ENCODE peak calls at places on chromosomes 2 and 18, in ten cellular contexts. One of them, this sample, is unnamed.

GRCh38 chr2:101193038-101193437 is 41.9 kb upstream of the TBC1D8 start:
- DNase-seq in skeletal muscle cell: no peak
- DNase-seq in NAMALWA: no peak
- DNase-seq in activated CD4-positive, alpha-beta T cell treated with anti-CD3 and anti-CD28 coated beads, Interleukin-2, amount 50 U/mL, for 24 hours: no peak
- DNase-seq in cardiac fibroblast: no peak
- DNase-seq in AG08396: no peak
- DNase-seq in H54: no peak
- DNase-seq in AG08395: no peak
- DNase-seq in stimulated activated CD4-positive, alpha-beta T cell treated with anti-CD3 and anti-CD28 coated beads, Interleukin-1b, Interleukin-23, amount 100 ng/mL, for 4 hours: no peak
- DNase-seq in adrenal gland: no peak
- DNase-seq in this sample: no peak

GRCh38 chr2:152594022-152594712 is 123.1 kb downstream of the PRPF40A start:
- DNase-seq in skeletal muscle cell: no peak
- DNase-seq in NAMALWA: no peak
- DNase-seq in activated CD4-positive, alpha-beta T cell treated with anti-CD3 and anti-CD28 coated beads, Interleukin-2, amount 50 U/mL, for 24 hours: no peak
- DNase-seq in cardiac fibroblast: no peak
- DNase-seq in AG08396: no peak
- DNase-seq in H54: no peak
- DNase-seq in AG08395: peak
- DNase-seq in stimulated activated CD4-positive, alpha-beta T cell treated with anti-CD3 and anti-CD28 coated beads, Interleukin-1b, Interleukin-23, amount 100 ng/mL, for 4 hours: no peak
- DNase-seq in adrenal gland: peak
- DNase-seq in this sample: no peak

GRCh38 chr18:9539283-9539682 is 64.0 kb downstream of the RALBP1 start:
- DNase-seq in skeletal muscle cell: peak
- DNase-seq in NAMALWA: no peak
- DNase-seq in activated CD4-positive, alpha-beta T cell treated with anti-CD3 and anti-CD28 coated beads, Interleukin-2, amount 50 U/mL, for 24 hours: no peak
- DNase-seq in cardiac fibroblast: peak
- DNase-seq in AG08396: peak
- DNase-seq in H54: peak
- DNase-seq in AG08395: no peak
- DNase-seq in stimulated activated CD4-positive, alpha-beta T cell treated with anti-CD3 and anti-CD28 coated beads, Interleukin-1b, Interleukin-23, amount 100 ng/mL, for 4 hours: no peak
- DNase-seq in adrenal gland: no peak
- DNase-seq in this sample: no peak

GRCh38 chr2:226477221-226478120 is 322.1 kb downstream of the IRS1 start:
- DNase-seq in skeletal muscle cell: no peak
- DNase-seq in NAMALWA: no peak
- DNase-seq in activated CD4-positive, alpha-beta T cell treated with anti-CD3 and anti-CD28 coated beads, Interleukin-2, amount 50 U/mL, for 24 hours: no peak
- DNase-seq in cardiac fibroblast: peak
- DNase-seq in AG08396: no peak
- DNase-seq in H54: no peak
- DNase-seq in AG08395: no peak
- DNase-seq in stimulated activated CD4-positive, alpha-beta T cell treated with anti-CD3 and anti-CD28 coated beads, Interleukin-1b, Interleukin-23, amount 100 ng/mL, for 4 hours: no peak
- DNase-seq in adrenal gland: no peak
- DNase-seq in this sample: no peak

GRCh38 chr2:9228088-9228751 is 21.6 kb downstream of the ASAP2 start:
- DNase-seq in skeletal muscle cell: no peak
- DNase-seq in NAMALWA: no peak
- DNase-seq in activated CD4-positive, alpha-beta T cell treated with anti-CD3 and anti-CD28 coated beads, Interleukin-2, amount 50 U/mL, for 24 hours: no peak
- DNase-seq in cardiac fibroblast: peak
- DNase-seq in AG08396: peak
- DNase-seq in H54: no peak
- DNase-seq in AG08395: peak
- DNase-seq in stimulated activated CD4-positive, alpha-beta T cell treated with anti-CD3 and anti-CD28 coated beads, Interleukin-1b, Interleukin-23, amount 100 ng/mL, for 4 hours: no peak
- DNase-seq in adrenal gland: no peak
- DNase-seq in this sample: no peak

GRCh38 chr2:118845005-118845842 is 2.2 kb downstream of the EN1 start:
- DNase-seq in skeletal muscle cell: no peak
- DNase-seq in NAMALWA: no peak
- DNase-seq in activated CD4-positive, alpha-beta T cell treated with anti-CD3 and anti-CD28 coated beads, Interleukin-2, amount 50 U/mL, for 24 hours: no peak
- DNase-seq in cardiac fibroblast: no peak
- DNase-seq in AG08396: no peak
- DNase-seq in H54: no peak
- DNase-seq in AG08395: no peak
- DNase-seq in stimulated activated CD4-positive, alpha-beta T cell treated with anti-CD3 and anti-CD28 coated beads, Interleukin-1b, Interleukin-23, amount 100 ng/mL, for 4 hours: no peak
- DNase-seq in adrenal gland: no peak
- DNase-seq in this sample: no peak

GRCh38 chr2:16223481-16224177 is 283.3 kb downstream of the MYCN start:
- DNase-seq in skeletal muscle cell: no peak
- DNase-seq in NAMALWA: no peak
- DNase-seq in activated CD4-positive, alpha-beta T cell treated with anti-CD3 and anti-CD28 coated beads, Interleukin-2, amount 50 U/mL, for 24 hours: no peak
- DNase-seq in cardiac fibroblast: no peak
- DNase-seq in AG08396: no peak
- DNase-seq in H54: no peak
- DNase-seq in AG08395: no peak
- DNase-seq in stimulated activated CD4-positive, alpha-beta T cell treated with anti-CD3 and anti-CD28 coated beads, Interleukin-1b, Interleukin-23, amount 100 ng/mL, for 4 hours: no peak
- DNase-seq in adrenal gland: no peak
- DNase-seq in this sample: no peak

GRCh38 chr2:14601070-14601770 is 31.3 kb upstream of the LRATD1 start:
- DNase-seq in skeletal muscle cell: no peak
- DNase-seq in NAMALWA: no peak
- DNase-seq in activated CD4-positive, alpha-beta T cell treated with anti-CD3 and anti-CD28 coated beads, Interleukin-2, amount 50 U/mL, for 24 hours: no peak
- DNase-seq in cardiac fibroblast: no peak
- DNase-seq in AG08396: no peak
- DNase-seq in H54: no peak
- DNase-seq in AG08395: no peak
- DNase-seq in stimulated activated CD4-positive, alpha-beta T cell treated with anti-CD3 and anti-CD28 coated beads, Interleukin-1b, Interleukin-23, amount 100 ng/mL, for 4 hours: no peak
- DNase-seq in adrenal gland: no peak
- DNase-seq in this sample: no peak

GRCh38 chr2:102120261-102121259 is 22.0 kb upstream of the IL1R1 start:
- DNase-seq in skeletal muscle cell: no peak
- DNase-seq in NAMALWA: no peak
- DNase-seq in activated CD4-positive, alpha-beta T cell treated with anti-CD3 and anti-CD28 coated beads, Interleukin-2, amount 50 U/mL, for 24 hours: no peak
- DNase-seq in cardiac fibroblast: no peak
- DNase-seq in AG08396: no peak
- DNase-seq in H54: no peak
- DNase-seq in AG08395: no peak
- DNase-seq in stimulated activated CD4-positive, alpha-beta T cell treated with anti-CD3 and anti-CD28 coated beads, Interleukin-1b, Interleukin-23, amount 100 ng/mL, for 4 hours: no peak
- DNase-seq in adrenal gland: no peak
- DNase-seq in this sample: no peak

GRCh38 chr18:53798516-53798915 is 426.0 kb downstream of the MBD2 start:
- DNase-seq in skeletal muscle cell: no peak
- DNase-seq in NAMALWA: no peak
- DNase-seq in activated CD4-positive, alpha-beta T cell treated with anti-CD3 and anti-CD28 coated beads, Interleukin-2, amount 50 U/mL, for 24 hours: no peak
- DNase-seq in cardiac fibroblast: no peak
- DNase-seq in AG08396: no peak
- DNase-seq in H54: no peak
- DNase-seq in AG08395: peak
- DNase-seq in stimulated activated CD4-positive, alpha-beta T cell treated with anti-CD3 and anti-CD28 coated beads, Interleukin-1b, Interleukin-23, amount 100 ng/mL, for 4 hours: no peak
- DNase-seq in adrenal gland: no peak
- DNase-seq in this sample: no peak

GRCh38 chr2:30276455-30276911 is 45.1 kb downstream of the LBH start:
- DNase-seq in skeletal muscle cell: no peak
- DNase-seq in NAMALWA: no peak
- DNase-seq in activated CD4-positive, alpha-beta T cell treated with anti-CD3 and anti-CD28 coated beads, Interleukin-2, amount 50 U/mL, for 24 hours: no peak
- DNase-seq in cardiac fibroblast: no peak
- DNase-seq in AG08396: no peak
- DNase-seq in H54: no peak
- DNase-seq in AG08395: no peak
- DNase-seq in stimulated activated CD4-positive, alpha-beta T cell treated with anti-CD3 and anti-CD28 coated beads, Interleukin-1b, Interleukin-23, amount 100 ng/mL, for 4 hours: no peak
- DNase-seq in adrenal gland: no peak
- DNase-seq in this sample: no peak

GRCh38 chr2:174343343-174343637 is 8.5 kb downstream of the SP9 start:
- DNase-seq in skeletal muscle cell: no peak
- DNase-seq in NAMALWA: no peak
- DNase-seq in activated CD4-positive, alpha-beta T cell treated with anti-CD3 and anti-CD28 coated beads, Interleukin-2, amount 50 U/mL, for 24 hours: no peak
- DNase-seq in cardiac fibroblast: no peak
- DNase-seq in AG08396: no peak
- DNase-seq in H54: no peak
- DNase-seq in AG08395: no peak
- DNase-seq in stimulated activated CD4-positive, alpha-beta T cell treated with anti-CD3 and anti-CD28 coated beads, Interleukin-1b, Interleukin-23, amount 100 ng/mL, for 4 hours: no peak
- DNase-seq in adrenal gland: no peak
- DNase-seq in this sample: no peak

GRCh38 chr2:110732422-110733413 is at the start of gene ACOXL:
- DNase-seq in skeletal muscle cell: no peak
- DNase-seq in NAMALWA: no peak
- DNase-seq in activated CD4-positive, alpha-beta T cell treated with anti-CD3 and anti-CD28 coated beads, Interleukin-2, amount 50 U/mL, for 24 hours: no peak
- DNase-seq in cardiac fibroblast: no peak
- DNase-seq in AG08396: no peak
- DNase-seq in H54: no peak
- DNase-seq in AG08395: no peak
- DNase-seq in stimulated activated CD4-positive, alpha-beta T cell treated with anti-CD3 and anti-CD28 coated beads, Interleukin-1b, Interleukin-23, amount 100 ng/mL, for 4 hours: peak
- DNase-seq in adrenal gland: no peak
- DNase-seq in this sample: no peak